ENCODE peak calls at places on chromosome 3, in four cellular contexts. C is astrocyte, F is mammary epithelial cell, P is PC-9. B is an unnamed sample. For H3K4me1, the result is how much of the 10 kb centered on the place peaks cover.

GRCh38 chr3:146598486-146598885 is 6.7 kb downstream of the PLSCR5 start:
- DNase-seq in C (peak), F (peak), P (no peak), B (no peak)

GRCh38 chr3:46979958-46980497 is 562 bp downstream of the NBEAL2 start:
- DNase-seq in C (no peak), F (no peak), P (no peak), B (no peak)

GRCh38 chr3:52291508-52292181 is 4.0 kb downstream of the GLYCTK start:
- DNase-seq in C (no peak), F (no peak), P (peak), B (peak)

GRCh38 chr3:16326724-16327349 is 61.8 kb downstream of the OXNAD1 start:
- DNase-seq in C (no peak), F (peak), P (no peak), B (no peak)

GRCh38 chr3:14203521-14204079 is 25.0 kb downstream of the LSM3 start:
- DNase-seq in C (peak), F (peak), P (peak), B (peak)

GRCh38 chr3:177836671-177837070 is 639.4 kb upstream of the TBL1XR1 start:
- DNase-seq in C (peak), F (peak), P (no peak), B (no peak)

GRCh38 chr3:172103724-172104123 is 64.3 kb downstream of the FNDC3B start:
- DNase-seq in C (peak), F (peak), P (peak), B (no peak)

GRCh38 chr3:129023909-129024308 is 22.8 kb downstream of the EFCC1 start:
- DNase-seq in C (no peak), F (no peak), P (peak), B (no peak)

GRCh38 chr3:142027295-142027694 is 122.0 kb downstream of the TFDP2 start:
- DNase-seq in C (no peak), F (no peak), P (no peak), B (peak)

GRCh38 chr3:139937674-139938279 is 2.8 kb downstream of the CLSTN2 start:
- DNase-seq in C (no peak), F (peak), P (peak), B (peak)

GRCh38 chr3:45923755-45924154 is 19.5 kb upstream of the CXCR6 start:
- DNase-seq in C (no peak), F (peak), P (no peak), B (no peak)

GRCh38 chr3:148246286-148246685 is 451.4 kb upstream of the AGTR1 start:
- DNase-seq in C (no peak), F (no peak), P (no peak), B (no peak)

GRCh38 chr3:172808969-172809546 is 58.5 kb downstream of the ECT2 start:
- DNase-seq in C (peak), F (peak), P (no peak), B (peak)

GRCh38 chr3:195537995-195538394 is 5.1 kb downstream of the PPP1R2 start:
- DNase-seq in C (no peak), F (no peak), P (no peak), B (no peak)

GRCh38 chr3:16060358-16060852 is 114.1 kb upstream of the GALNT15 start:
- DNase-seq in C (peak), F (peak), P (peak), B (no peak)

GRCh38 chr3:7684193-7684592 is 817.4 kb upstream of the LMCD1 start:
- DNase-seq in C (no peak), F (no peak), P (no peak), B (no peak)

GRCh38 chr3:157819415-157819814 is 286.8 kb downstream of the SHOX2 start:
- DNase-seq in C (no peak), F (no peak), P (no peak), B (peak)

DNA sequence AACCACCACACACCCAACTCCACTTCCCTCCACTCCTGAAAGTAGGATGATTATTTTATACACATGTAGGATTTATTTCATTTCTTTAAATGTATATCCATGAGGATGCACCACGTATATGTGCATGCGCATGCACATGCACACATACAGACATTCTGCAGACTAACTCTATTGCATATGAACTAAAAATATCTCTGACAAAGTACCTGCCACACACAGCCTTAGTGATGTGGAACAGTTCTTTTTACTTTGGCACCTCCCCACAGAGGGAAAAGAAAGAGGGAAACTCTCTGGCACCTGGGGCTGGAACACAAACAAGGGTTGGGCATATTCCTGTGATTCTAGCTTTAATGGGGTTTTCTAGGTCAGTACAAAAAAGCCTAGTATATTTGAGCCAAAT is 138.2 kb downstream of the CLASP2 start:
- DNase-seq in C (no peak), F (no peak), P (no peak), B (no peak)
- H3K4me2 ChIP-seq in C (no peak), F (no peak), P (no peak), B (no peak)

DNA sequence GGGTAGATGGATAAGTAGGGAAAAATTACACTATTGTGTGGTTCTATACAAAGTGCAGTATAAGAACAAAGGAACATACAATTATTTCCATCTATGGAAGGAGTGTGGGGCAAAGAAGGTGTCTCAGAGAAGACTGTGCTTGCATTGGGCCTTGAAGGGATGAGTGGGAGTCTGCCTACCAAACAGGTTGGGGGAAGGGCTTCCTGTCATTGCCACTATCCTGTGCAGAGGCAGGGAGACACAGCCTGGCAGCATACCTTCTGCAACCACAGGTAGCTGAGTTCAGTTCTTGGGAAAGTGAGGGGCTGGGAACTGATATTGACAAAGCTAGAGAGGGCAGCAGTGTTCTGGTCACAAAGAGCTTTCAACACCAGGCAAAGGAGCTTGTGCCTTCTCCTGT is 3.4 kb downstream of the TIMP4 start:
- DNase-seq in C (no peak), F (no peak), P (no peak), B (no peak)
- H3K4me1 ChIP-seq in C (under half), F (under half), P (under half), B (under half)

GRCh38 chr3:114081022-114081421 is 24.5 kb downstream of the QTRT2 start:
- DNase-seq in C (peak), F (no peak), P (no peak), B (no peak)
- TF ChIP-seq EZH2 in C (no peak), F (no peak), P (no peak), B (no peak)

GRCh38 chr3:23761440-23761896 is 44.3 kb upstream of the UBE2E1 start:
- DNase-seq in C (no peak), F (peak), P (peak), B (peak)
- H3K4me2 ChIP-seq in C (no peak), F (no peak), P (no peak), B (peak)

DNA sequence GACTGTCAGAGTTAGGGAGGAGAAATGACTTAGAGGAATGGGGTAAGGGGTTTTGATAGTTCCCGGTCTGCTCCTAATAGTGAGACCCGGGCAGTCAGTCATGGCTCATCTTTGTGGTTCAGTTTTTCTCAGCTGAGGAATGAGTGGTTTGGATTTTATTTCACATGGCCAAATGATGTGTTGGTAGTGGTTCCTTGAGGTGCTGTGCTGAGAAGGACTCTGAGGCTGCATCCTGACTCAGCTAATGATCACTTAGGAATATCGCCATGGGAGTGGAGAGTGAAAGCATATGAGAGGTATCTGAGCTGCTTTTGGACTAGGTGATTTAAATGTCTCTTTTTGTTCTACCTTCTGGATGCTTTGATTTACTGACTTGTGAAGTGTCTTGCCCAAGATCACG is 80.2 kb downstream of the LPP start:
- DNase-seq in C (peak), F (peak), P (no peak), B (no peak)
- H3K4me1 ChIP-seq in C (under half), F (under half), P (under half), B (under half)

GRCh38 chr3:63279442-63279841 is 1.3 kb downstream of the SYNPR start:
- DNase-seq in C (no peak), F (no peak), P (no peak), B (no peak)

GRCh38 chr3:63274359-63274758 is 3.7 kb upstream of the SYNPR start:
- DNase-seq in C (no peak), F (no peak), P (no peak), B (no peak)

GRCh38 chr3:63278171-63278999 is at the start of gene SYNPR:
- DNase-seq in C (no peak), F (no peak), P (no peak), B (peak)

GRCh38 chr3:63279000-63279366 is 875 bp downstream of the SYNPR start:
- DNase-seq in C (no peak), F (no peak), P (no peak), B (peak)
- TF ChIP-seq EZH2 in C (peak), F (no peak), P (no peak), B (peak)